ENCODE peak calls at places on chromosomes 12 and 14, in ten cellular contexts. M is left cardiac atrium; R is left ventricle myocardium inferior; B is NCI-H446; N is fibroblast of gingiva; S is CD8-positive, alpha-beta T cell; U is cardiac fibroblast; P is iPS DF 6.9; G is stimulated activated CD4-positive, alpha-beta T cell treated with anti-CD3 and anti-CD28 coated beads, Interleukin-4, amount 100 ng/mL, for 4 hours; J is fibroblast of lung. O is an unnamed sample.

GRCh38 chr12:125538800-125539199 is 473.6 kb downstream of the AACS start:
- DNase-seq in G (no peak), B (no peak), N (no peak), R (no peak), U (no peak), J (no peak), M (no peak), S (no peak), P (no peak), O (no peak)

GRCh38 chr12:116244001-116244400 is 33.5 kb downstream of the MED13L start:
- DNase-seq in P (no peak), J (peak), U (peak), G (peak), B (no peak), M (no peak), S (no peak), R (no peak), N (no peak), O (no peak)

GRCh38 chr12:39587247-39587646 is 32.4 kb downstream of the ABCD2 start:
- DNase-seq in U (peak), R (no peak), S (no peak), G (no peak), J (no peak), B (peak), M (no peak), P (no peak), N (peak), O (peak)

GRCh38 chr12:98228619-98229538 is 286.5 kb upstream of the TMPO start:
- DNase-seq in G (no peak), R (no peak), N (no peak), B (peak), P (no peak), M (no peak), J (no peak), S (no peak), U (no peak), O (no peak)

GRCh38 chr12:50326636-50327284 is 43.4 kb upstream of the LIMA1 start:
- DNase-seq in J (peak), U (peak), M (no peak), N (peak), P (no peak), S (no peak), B (peak), G (no peak), R (no peak), O (no peak)

GRCh38 chr14:63448841-63449240 is 94.3 kb downstream of the PPP2R5E start:
- DNase-seq in R (no peak), U (no peak), M (no peak), B (no peak), S (no peak), N (no peak), J (no peak), P (no peak), G (no peak), O (no peak)

GRCh38 chr14:85421166-85421877 is 108.6 kb upstream of the FLRT2 start:
- DNase-seq in P (no peak), U (peak), R (no peak), S (no peak), J (peak), G (no peak), N (peak), M (no peak), B (no peak), O (no peak)

GRCh38 chr12:4526923-4527546 is 11.7 kb upstream of the RAD51AP1 start:
- DNase-seq in G (no peak), M (no peak), P (no peak), J (peak), U (peak), R (no peak), S (no peak), N (no peak), B (no peak), O (peak)

GRCh38 chr12:58009355-58009754 is 68.0 kb downstream of the ATP23 start:
- DNase-seq in G (no peak), P (no peak), M (no peak), J (peak), N (peak), U (no peak), R (no peak), B (peak), S (no peak), O (no peak)

GRCh38 chr12:100716949-100717732 is 77.4 kb upstream of the ANO4 start:
- DNase-seq in J (peak), G (no peak), M (peak), S (no peak), N (no peak), B (peak), P (no peak), U (peak), R (no peak), O (no peak)

GRCh38 chr12:121513464-121514183 is 67.2 kb downstream of the KDM2B start:
- DNase-seq in J (no peak), U (no peak), S (no peak), N (no peak), B (no peak), M (peak), R (no peak), G (no peak), P (no peak), O (no peak)

GRCh38 chr14:62158779-62159178 is 396.6 kb downstream of the SNAPC1 start:
- DNase-seq in N (no peak), M (no peak), J (peak), S (no peak), U (no peak), P (no peak), B (no peak), R (no peak), G (no peak), O (no peak)

GRCh38 chr12:122043476-122043875 is 21.8 kb downstream of the BCL7A start:
- DNase-seq in R (no peak), N (no peak), M (no peak), S (no peak), U (no peak), G (no peak), P (no peak), B (no peak), J (no peak), O (no peak)

GRCh38 chr14:94970937-94971730 is 186.2 kb downstream of the DICER1 start:
- DNase-seq in U (peak), R (no peak), S (no peak), P (no peak), J (peak), G (no peak), M (no peak), B (no peak), N (no peak), O (no peak)

GRCh38 chr12:45660330-45660729 is 69.2 kb upstream of the ARID2 start:
- DNase-seq in M (no peak), R (peak), N (peak), B (peak), U (peak), S (no peak), G (no peak), P (no peak), J (peak), O (peak)

GRCh38 chr14:92663049-92663448 is 85.4 kb downstream of the LGMN start:
- DNase-seq in R (no peak), U (peak), J (peak), G (no peak), S (no peak), N (no peak), P (no peak), B (no peak), M (no peak), O (no peak)

GRCh38 chr12:18683603-18684002 is 54.2 kb downstream of the PLCZ1 start:
- DNase-seq in G (no peak), J (peak), P (no peak), R (no peak), B (no peak), N (no peak), M (no peak), S (no peak), U (peak), O (no peak)

GRCh38 chr12:104011265-104011664 is 38.7 kb downstream of the GLT8D2 start:
- DNase-seq in J (peak), N (peak), S (no peak), U (peak), G (no peak), B (no peak), M (no peak), P (no peak), R (no peak), O (peak)

GRCh38 chr12:124663771-124664366 is 96.5 kb upstream of the NCOR2 start:
- DNase-seq in U (no peak), S (no peak), J (peak), B (no peak), N (no peak), R (no peak), M (no peak), P (no peak), G (no peak), O (no peak)

GRCh38 chr12:50220357-50221061 is 53.3 kb upstream of the CERS5 start:
- DNase-seq in U (peak), N (peak), J (peak), M (no peak), S (peak), R (no peak), P (no peak), G (peak), B (peak), O (peak)

GRCh38 chr12:121009744-121010143 is 6.5 kb downstream of the C12orf43 start:
- DNase-seq in J (peak), N (peak), G (no peak), B (peak), R (no peak), S (no peak), P (no peak), U (peak), M (no peak), O (peak)

GRCh38 chr12:14283489-14284144 is 81.9 kb upstream of the ATF7IP start:
- DNase-seq in P (no peak), J (no peak), S (no peak), N (no peak), G (no peak), U (no peak), M (no peak), R (no peak), B (no peak), O (no peak)